ENCODE peak calls at places on chromosomes 11 and 22, in eight cellular contexts. U, C, K, R, W, X, I and Y are unnamed samples.

GRCh38 chr11:71172680-71173079 is 79.7 kb downstream of the SHANK2 start:
- DNase-seq in X (peak), R (no peak), W (no peak), C (no peak), U (no peak), I (no peak), K (no peak), Y (no peak)

GRCh38 chr11:121057922-121058321 is 34.0 kb downstream of the TBCEL start:
- DNase-seq in I (no peak), X (no peak), R (no peak), C (no peak), K (no peak), U (no peak), W (no peak), Y (no peak)

GRCh38 chr11:10302744-10303557 is 1.9 kb upstream of the ADM start:
- DNase-seq in X (peak), R (no peak), C (no peak), K (peak), W (peak), I (peak), U (peak), Y (no peak)

GRCh38 chr11:118715837-118716260 is 36.4 kb upstream of the TREH start:
- DNase-seq in K (no peak), I (no peak), R (no peak), U (peak), C (no peak), W (peak), X (no peak), Y (no peak)

GRCh38 chr11:115081972-115082371 is 403.6 kb downstream of the NXPE2 start:
- DNase-seq in X (no peak), K (no peak), C (no peak), W (peak), I (no peak), U (no peak), R (no peak), Y (no peak)

GRCh38 chr11:44133335-44133946 is 38.0 kb downstream of the EXT2 start:
- DNase-seq in K (peak), R (no peak), I (no peak), X (no peak), U (no peak), C (no peak), W (peak), Y (no peak)

GRCh38 chr11:5992604-5993251 is 5.9 kb upstream of the OR52L1 start:
- DNase-seq in I (no peak), R (no peak), X (no peak), U (no peak), W (peak), C (no peak), K (peak), Y (no peak)

GRCh38 chr11:132576706-132577105 is 955.6 kb downstream of the OPCML start:
- DNase-seq in K (peak), R (no peak), W (no peak), U (peak), X (no peak), I (no peak), C (peak), Y (no peak)

GRCh38 chr11:23764285-23764684 is 732.6 kb upstream of the LUZP2 start:
- DNase-seq in I (no peak), C (no peak), X (no peak), K (no peak), U (no peak), R (no peak), W (no peak), Y (no peak)

GRCh38 chr11:704799-705645 is 1.0 kb upstream of the EPS8L2 start:
- DNase-seq in C (peak), U (no peak), I (peak), R (no peak), W (peak), X (no peak), K (no peak), Y (peak)

GRCh38 chr11:25535462-25535861 is 796.5 kb upstream of the ANO3 start:
- DNase-seq in K (peak), I (no peak), X (peak), U (no peak), W (peak), R (no peak), C (no peak), Y (no peak)

GRCh38 chr11:35800970-35801953 is 138.7 kb downstream of the TRIM44 start:
- DNase-seq in C (no peak), I (no peak), W (no peak), R (no peak), U (no peak), X (no peak), K (no peak), Y (no peak)

GRCh38 chr11:12502041-12502440 is 124.7 kb downstream of the PARVA start:
- DNase-seq in K (no peak), I (no peak), U (no peak), X (no peak), W (no peak), C (no peak), R (no peak), Y (no peak)

GRCh38 chr11:15819679-15820286 is 536.6 kb downstream of the SOX6 start:
- DNase-seq in W (peak), R (peak), K (peak), I (peak), X (peak), U (peak), C (peak), Y (no peak)

GRCh38 chr11:13993096-13993760 is 30.7 kb downstream of the SPON1 start:
- DNase-seq in U (no peak), I (no peak), W (no peak), K (no peak), C (no peak), X (no peak), R (no peak), Y (no peak)

GRCh38 chr11:87331273-87331672 is 293.5 kb downstream of the TMEM135 start:
- DNase-seq in X (no peak), C (no peak), I (no peak), W (no peak), R (no peak), U (no peak), K (peak), Y (no peak)

GRCh38 chr11:94526645-94527438 is 14.6 kb downstream of the C11orf97 start:
- DNase-seq in X (no peak), R (no peak), C (no peak), K (no peak), U (no peak), I (no peak), W (no peak), Y (no peak)

GRCh38 chr11:1820463-1821325 is 14.1 kb upstream of the SYT8 start:
- DNase-seq in U (no peak), W (no peak), C (peak), K (no peak), I (no peak), X (no peak), R (no peak), Y (peak)

GRCh38 chr22:31814942-31815341 is 61.1 kb downstream of the DEPDC5 start:
- DNase-seq in K (no peak), X (no peak), C (no peak), I (no peak), U (no peak), R (no peak), W (no peak), Y (no peak)

GRCh38 chr11:85809191-85809590 is 1.8 kb downstream of the SYTL2 start:
- DNase-seq in W (no peak), C (no peak), R (no peak), X (no peak), I (no peak), U (no peak), K (no peak), Y (no peak)

DNA sequence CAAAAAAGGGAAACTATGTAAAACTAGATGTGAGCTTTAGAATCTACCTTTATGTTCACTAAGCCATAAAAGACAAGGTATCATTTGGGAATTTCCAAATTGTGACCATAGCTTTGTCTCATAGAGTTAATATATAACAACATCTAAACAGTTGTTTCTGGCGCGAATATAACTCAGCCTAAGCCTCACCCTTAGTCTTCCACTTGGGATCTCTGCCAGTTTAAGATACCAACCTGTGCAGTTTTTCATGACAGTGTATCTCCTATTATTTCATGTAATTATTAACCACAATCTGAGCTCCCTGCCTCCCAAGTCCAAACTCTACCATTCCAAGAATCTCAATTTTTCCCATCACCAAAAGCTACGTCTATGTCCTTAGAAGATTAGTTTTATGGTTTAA is 572.5 kb upstream of the ISX start:
- DNase-seq in I (no peak), W (no peak), K (no peak), C (no peak), R (no peak), U (no peak), X (no peak), Y (no peak)
- TF ChIP-seq CTCF in I (no peak), W (no peak), K (no peak), C (no peak), R (no peak), U (no peak), X (no peak), Y (no peak)

DNA sequence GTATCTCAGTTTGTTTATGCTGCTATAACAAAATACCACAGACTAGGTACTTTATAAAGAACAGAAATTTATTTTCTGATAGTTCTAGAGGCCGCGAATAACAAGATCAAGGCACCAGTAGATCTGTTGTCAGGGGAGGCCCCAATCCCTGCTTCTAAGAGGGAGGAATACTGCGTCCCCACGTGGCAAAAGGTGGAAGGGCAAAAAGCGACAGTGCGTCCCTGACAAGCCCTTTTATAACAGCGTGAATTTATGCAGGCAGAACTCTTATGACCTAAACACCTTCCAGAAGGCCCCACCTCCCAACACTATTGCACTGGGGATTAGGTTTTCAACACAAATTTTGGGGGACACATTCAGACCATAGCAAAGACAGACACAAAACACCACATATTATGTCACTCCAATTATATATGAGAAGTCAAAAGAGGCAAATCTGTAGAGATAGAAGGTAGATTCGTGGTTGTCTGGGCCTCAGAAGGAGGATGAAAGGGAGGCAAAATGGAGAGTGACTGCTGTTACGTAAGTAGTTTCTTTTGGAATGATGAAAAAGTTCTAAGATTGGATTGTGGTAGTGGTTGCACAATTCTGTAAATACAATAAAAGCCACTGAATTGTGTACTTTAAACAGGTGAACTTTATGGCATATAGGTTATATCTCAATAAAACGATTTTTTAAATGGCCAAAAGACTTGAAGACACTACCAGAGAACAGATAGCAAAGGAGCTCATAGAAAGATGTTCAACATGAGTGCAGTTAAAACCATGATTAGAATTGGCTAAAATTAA is 30.1 kb upstream of the TNRC6B start:
- DNase-seq in X (no peak), I (no peak), W (no peak), C (no peak), U (peak), R (no peak), K (no peak), Y (no peak)
- TF ChIP-seq CTCF in X (no peak), I (no peak), W (no peak), C (no peak), U (no peak), R (no peak), K (no peak), Y (no peak)

GRCh38 chr22:22203048-22203971 is 41.3 kb upstream of the VPREB1 start:
- DNase-seq in U (peak), W (no peak), X (no peak), K (no peak), C (peak), I (peak), R (no peak), Y (no peak)

GRCh38 chr22:22210889-22211833 is 33.4 kb upstream of the VPREB1 start:
- DNase-seq in C (peak), I (no peak), X (no peak), R (no peak), W (no peak), U (no peak), K (no peak), Y (no peak)

GRCh38 chr22:22208657-22209056 is 35.9 kb upstream of the VPREB1 start:
- DNase-seq in I (no peak), U (no peak), W (no peak), R (no peak), K (no peak), X (no peak), C (no peak), Y (no peak)

GRCh38 chr22:22210375-22210774 is 34.2 kb upstream of the VPREB1 start:
- DNase-seq in U (no peak), X (no peak), R (no peak), I (no peak), C (peak), W (no peak), K (peak), Y (no peak)

DNA sequence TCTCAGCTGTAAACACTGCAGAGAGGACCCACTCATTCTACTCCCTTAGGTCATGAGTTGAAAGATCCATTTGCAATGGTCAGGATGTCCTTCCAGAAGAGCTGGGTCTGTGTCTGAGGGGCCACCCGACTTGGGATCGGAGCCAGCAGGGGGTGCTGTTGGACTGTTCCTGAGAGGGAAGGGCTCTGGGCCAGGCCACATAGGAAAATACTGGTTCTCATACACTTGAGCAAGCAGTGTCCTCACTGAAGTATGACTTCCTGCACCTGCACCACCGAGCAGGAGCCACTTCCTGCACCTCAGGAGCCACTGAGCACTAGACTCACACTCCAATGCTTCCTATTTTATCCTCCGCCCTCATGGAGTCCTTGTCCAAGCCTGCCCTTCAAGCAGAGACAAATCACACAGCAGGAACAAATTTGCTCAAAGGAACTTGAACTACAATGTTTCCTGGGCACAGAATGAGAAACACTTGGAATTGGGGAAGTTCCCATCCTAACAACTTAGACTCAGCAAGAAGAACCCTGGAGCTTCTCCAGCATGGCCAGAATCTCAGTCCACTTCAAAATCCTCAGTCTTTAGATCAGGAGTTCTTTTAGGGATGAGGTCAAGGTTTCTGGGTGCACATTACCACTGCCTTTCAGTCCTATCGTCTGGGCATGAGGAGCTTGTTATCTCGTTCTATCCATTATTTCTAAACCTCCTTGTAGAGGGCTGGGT is 36.6 kb upstream of the VPREB1 start:
- DNase-seq in W (peak), X (peak), K (peak), R (peak), C (peak), I (no peak), U (peak), Y (no peak)
- TF ChIP-seq CTCF in W (no peak), X (no peak), K (peak), R (peak), C (peak), I (no peak), U (peak), Y (peak)

GRCh38 chr11:125193158-125193557 is 28.6 kb downstream of the PKNOX2 start:
- DNase-seq in C (no peak), W (no peak), U (no peak), I (no peak), R (no peak), K (no peak), X (no peak), Y (no peak)

GRCh38 chr11:125188021-125188420 is 23.5 kb downstream of the PKNOX2 start:
- DNase-seq in U (no peak), K (peak), C (no peak), I (no peak), W (no peak), X (no peak), R (no peak), Y (no peak)

GRCh38 chr11:125190549-125190948 is 26.0 kb downstream of the PKNOX2 start:
- DNase-seq in I (no peak), W (no peak), K (no peak), U (no peak), C (no peak), X (no peak), R (no peak), Y (no peak)

GRCh38 chr11:125192717-125193116 is 28.2 kb downstream of the PKNOX2 start:
- DNase-seq in W (no peak), R (no peak), K (no peak), U (no peak), I (no peak), C (no peak), X (no peak), Y (no peak)

DNA sequence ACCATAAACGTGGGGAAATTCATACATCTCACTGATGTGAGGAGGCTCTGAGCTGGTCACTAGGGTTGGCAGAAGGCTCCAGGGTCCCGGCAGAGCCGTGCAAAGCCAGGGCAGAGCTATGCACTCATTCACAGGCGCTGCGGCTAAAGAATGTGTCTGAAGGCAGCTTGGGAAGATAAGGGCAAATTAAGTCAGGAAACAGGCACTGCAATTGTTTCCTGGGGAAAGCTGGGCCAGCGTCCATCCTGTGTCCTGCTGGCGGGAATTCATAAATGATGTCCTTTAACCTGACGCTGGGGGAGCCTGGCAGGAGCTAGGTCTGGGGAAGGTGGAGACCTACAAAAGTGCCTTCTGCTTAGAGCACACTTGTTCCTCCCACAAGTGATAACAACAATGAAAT is 27.6 kb downstream of the PKNOX2 start:
- DNase-seq in R (no peak), I (no peak), X (no peak), W (peak), K (no peak), C (no peak), U (no peak), Y (no peak)
- TF ChIP-seq CTCF in R (peak), I (no peak), X (no peak), W (no peak), K (no peak), C (no peak), U (no peak), Y (no peak)

GRCh38 chr11:17780668-17781067 is 46.1 kb downstream of the KCNC1 start:
- DNase-seq in R (no peak), K (no peak), C (no peak), U (no peak), W (no peak), X (no peak), I (no peak), Y (peak)

GRCh38 chr11:17778956-17779860 is 44.6 kb downstream of the KCNC1 start:
- DNase-seq in I (no peak), R (no peak), K (no peak), X (no peak), U (no peak), C (no peak), W (no peak), Y (peak)

GRCh38 chr11:17781626-17782025 is 47.0 kb downstream of the KCNC1 start:
- DNase-seq in I (no peak), C (no peak), R (no peak), K (no peak), U (no peak), X (peak), W (no peak), Y (no peak)

GRCh38 chr11:17781221-17781620 is 46.6 kb downstream of the KCNC1 start:
- DNase-seq in I (no peak), C (no peak), W (no peak), K (no peak), R (no peak), X (peak), U (no peak), Y (no peak)

GRCh38 chr11:17779861-17780594 is 45.4 kb downstream of the KCNC1 start:
- DNase-seq in C (no peak), R (no peak), K (no peak), W (no peak), X (peak), U (no peak), I (no peak), Y (peak)
- TF ChIP-seq CTCF in C (no peak), R (no peak), K (no peak), W (no peak), X (no peak), U (no peak), I (no peak), Y (no peak)

DNA sequence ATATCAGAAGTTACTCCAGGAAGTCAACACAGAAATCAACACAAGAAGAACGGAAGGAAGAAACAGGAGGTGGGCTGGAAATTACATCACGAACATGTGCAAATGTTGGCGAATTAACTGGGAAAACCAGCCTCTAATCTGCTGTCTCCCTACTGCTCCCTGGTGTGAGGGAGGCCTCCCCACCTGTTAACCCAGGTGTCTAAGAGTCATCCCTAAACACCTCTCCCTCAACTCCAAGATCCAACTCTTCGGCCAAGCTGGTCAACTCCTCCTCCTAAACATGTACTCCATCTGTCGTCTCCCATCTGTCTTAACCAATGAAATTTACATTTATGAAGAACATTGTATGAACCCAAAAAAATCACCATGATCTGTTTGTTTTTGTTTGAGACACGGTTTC is 154.2 kb downstream of the LARGE1 start:
- DNase-seq in R (no peak), U (no peak), C (no peak), X (no peak), I (no peak), W (no peak), K (no peak), Y (no peak)
- TF ChIP-seq CTCF in R (no peak), U (no peak), C (no peak), X (no peak), I (no peak), W (no peak), K (no peak), Y (no peak)